ENCODE peak calls at places on chromosome 1, in four cellular contexts. I is T-helper 9 cell, G is aorta, Y is BJ. H is an unnamed sample.

GRCh38 chr1:43354936-43355335 is 3.8 kb upstream of the CDC20 start:
- DNase-seq in I (no peak), G (no peak), Y (no peak), H (no peak)

GRCh38 chr1:83818916-83819315 is 180.0 kb downstream of the TTLL7 start:
- DNase-seq in Y (peak), G (no peak), I (no peak), H (no peak)

GRCh38 chr1:176794897-176795508 is 332.0 kb downstream of the PAPPA2 start:
- DNase-seq in G (no peak), I (no peak), Y (no peak), H (no peak)

GRCh38 chr1:223229756-223230155 is 86.7 kb upstream of the TLR5 start:
- DNase-seq in I (no peak), G (no peak), Y (no peak), H (no peak)

GRCh38 chr1:29785137-29785527 is 548.8 kb downstream of the PTPRU start:
- DNase-seq in I (no peak), Y (no peak), G (no peak), H (no peak)

GRCh38 chr1:100523038-100523649 is 14.8 kb upstream of the GPR88 start:
- DNase-seq in I (no peak), G (no peak), Y (no peak), H (no peak)

GRCh38 chr1:156246762-156247459 is 945 bp downstream of the PAQR6 start:
- DNase-seq in Y (no peak), I (no peak), G (peak), H (no peak)

GRCh38 chr1:186418503-186418902 is 42.4 kb downstream of the PDC start:
- DNase-seq in I (no peak), Y (no peak), G (no peak), H (no peak)

GRCh38 chr1:66929289-66929688 is 4.5 kb downstream of the MIER1 start:
- DNase-seq in Y (no peak), I (no peak), G (no peak), H (no peak)

GRCh38 chr1:228058981-228059535 is 23.4 kb upstream of the ARF1 start:
- DNase-seq in G (peak), Y (no peak), I (peak), H (no peak)

GRCh38 chr1:206742702-206743383 is 27.7 kb upstream of the IL19 start:
- DNase-seq in I (no peak), G (no peak), Y (no peak), H (no peak)

GRCh38 chr1:63775418-63776127 is 1.8 kb downstream of the ROR1 start:
- DNase-seq in Y (no peak), I (no peak), G (no peak), H (no peak)

GRCh38 chr1:241992734-241993133 is 6.2 kb downstream of the MAP1LC3C start:
- DNase-seq in Y (no peak), I (no peak), G (no peak), H (peak)

GRCh38 chr1:11595287-11595686 is 58.9 kb downstream of the FBXO2 start:
- DNase-seq in I (no peak), Y (no peak), G (no peak), H (no peak)

GRCh38 chr1:31515936-31516335 is 60.4 kb upstream of the TINAGL1 start:
- DNase-seq in Y (no peak), I (no peak), G (no peak), H (no peak)

GRCh38 chr1:172895050-172895460 is 155.7 kb downstream of the TNFSF18 start:
- DNase-seq in I (no peak), Y (no peak), G (no peak), H (no peak)

GRCh38 chr1:5834477-5835178 is 157.6 kb downstream of the NPHP4 start:
- DNase-seq in G (no peak), I (no peak), Y (no peak), H (no peak)